ENCODE peak calls at places on chromosomes 3 and 15, in nine cellular contexts. One of them, this sample, is unnamed.

GRCh38 chr15:36589971-36590370 is 10.5 kb downstream of the CDIN1 start:
- DNase-seq in type B pancreatic cell: no peak
- DNase-seq in left ventricle myocardium inferior: no peak
- DNase-seq in neural crest cell: no peak
- DNase-seq in HFF-Myc: no peak
- DNase-seq in uterus: no peak
- DNase-seq in AG09309: no peak
- DNase-seq in lower lobe of right lung: no peak
- DNase-seq in heart left ventricle: no peak
- DNase-seq in this sample: no peak

GRCh38 chr3:4718179-4718736 is 225.1 kb downstream of the ITPR1 start:
- DNase-seq in type B pancreatic cell: no peak
- DNase-seq in left ventricle myocardium inferior: no peak
- DNase-seq in neural crest cell: no peak
- DNase-seq in HFF-Myc: no peak
- DNase-seq in uterus: no peak
- DNase-seq in AG09309: no peak
- DNase-seq in lower lobe of right lung: no peak
- DNase-seq in heart left ventricle: no peak
- DNase-seq in this sample: no peak

GRCh38 chr15:78154955-78155354 is 5.8 kb downstream of the IDH3A start:
- DNase-seq in type B pancreatic cell: no peak
- DNase-seq in left ventricle myocardium inferior: no peak
- DNase-seq in neural crest cell: no peak
- DNase-seq in HFF-Myc: no peak
- DNase-seq in uterus: no peak
- DNase-seq in AG09309: no peak
- DNase-seq in lower lobe of right lung: no peak
- DNase-seq in heart left ventricle: no peak
- DNase-seq in this sample: no peak

GRCh38 chr15:48722764-48723661 is 77.5 kb upstream of the FBN1 start:
- DNase-seq in type B pancreatic cell: no peak
- DNase-seq in left ventricle myocardium inferior: no peak
- DNase-seq in neural crest cell: no peak
- DNase-seq in HFF-Myc: peak; percentile 80
- DNase-seq in uterus: no peak
- DNase-seq in AG09309: peak; percentile 59
- DNase-seq in lower lobe of right lung: no peak
- DNase-seq in heart left ventricle: no peak
- DNase-seq in this sample: peak; percentile 30

GRCh38 chr3:53800507-53800906 is 45.7 kb downstream of the CHDH start:
- DNase-seq in type B pancreatic cell: no peak
- DNase-seq in left ventricle myocardium inferior: no peak
- DNase-seq in neural crest cell: no peak
- DNase-seq in HFF-Myc: no peak
- DNase-seq in uterus: no peak
- DNase-seq in AG09309: no peak
- DNase-seq in lower lobe of right lung: no peak
- DNase-seq in heart left ventricle: no peak
- DNase-seq in this sample: no peak

GRCh38 chr3:107633327-107634141 is 110.8 kb downstream of the BBX start:
- DNase-seq in type B pancreatic cell: no peak
- DNase-seq in left ventricle myocardium inferior: no peak
- DNase-seq in neural crest cell: no peak
- DNase-seq in HFF-Myc: no peak
- DNase-seq in uterus: no peak
- DNase-seq in AG09309: no peak
- DNase-seq in lower lobe of right lung: no peak
- DNase-seq in heart left ventricle: no peak
- DNase-seq in this sample: no peak

GRCh38 chr3:124034016-124034808 is 42.3 kb upstream of the ROPN1 start:
- DNase-seq in type B pancreatic cell: peak; percentile 73
- DNase-seq in left ventricle myocardium inferior: peak; percentile 25
- DNase-seq in neural crest cell: peak; percentile 15
- DNase-seq in HFF-Myc: no peak
- DNase-seq in uterus: peak; percentile 39
- DNase-seq in AG09309: no peak
- DNase-seq in lower lobe of right lung: peak; percentile 46
- DNase-seq in heart left ventricle: peak; percentile 44
- DNase-seq in this sample: no peak

GRCh38 chr15:67193223-67194009 is 61.0 kb downstream of the AAGAB start:
- DNase-seq in type B pancreatic cell: peak; percentile 32
- DNase-seq in left ventricle myocardium inferior: no peak
- DNase-seq in neural crest cell: no peak
- DNase-seq in HFF-Myc: no peak
- DNase-seq in uterus: peak; percentile 80
- DNase-seq in AG09309: no peak
- DNase-seq in lower lobe of right lung: no peak
- DNase-seq in heart left ventricle: peak; percentile 87
- DNase-seq in this sample: no peak

GRCh38 chr15:91311986-91312385 is 211.9 kb downstream of the SV2B start:
- DNase-seq in type B pancreatic cell: no peak
- DNase-seq in left ventricle myocardium inferior: no peak
- DNase-seq in neural crest cell: no peak
- DNase-seq in HFF-Myc: no peak
- DNase-seq in uterus: no peak
- DNase-seq in AG09309: no peak
- DNase-seq in lower lobe of right lung: no peak
- DNase-seq in heart left ventricle: no peak
- DNase-seq in this sample: no peak

GRCh38 chr15:63362196-63362595 is 19.4 kb downstream of the CA12 start:
- DNase-seq in type B pancreatic cell: no peak
- DNase-seq in left ventricle myocardium inferior: peak; percentile 63
- DNase-seq in neural crest cell: no peak
- DNase-seq in HFF-Myc: no peak
- DNase-seq in uterus: no peak
- DNase-seq in AG09309: no peak
- DNase-seq in lower lobe of right lung: no peak
- DNase-seq in heart left ventricle: peak; percentile 68
- DNase-seq in this sample: no peak

GRCh38 chr3:144683065-144683464 is 711.4 kb downstream of the DIPK2A start:
- DNase-seq in type B pancreatic cell: no peak
- DNase-seq in left ventricle myocardium inferior: no peak
- DNase-seq in neural crest cell: no peak
- DNase-seq in HFF-Myc: no peak
- DNase-seq in uterus: no peak
- DNase-seq in AG09309: no peak
- DNase-seq in lower lobe of right lung: no peak
- DNase-seq in heart left ventricle: no peak
- DNase-seq in this sample: no peak

GRCh38 chr15:41494190-41494921 is 682 bp downstream of the ITPKA start:
- DNase-seq in type B pancreatic cell: peak; percentile 71
- DNase-seq in left ventricle myocardium inferior: no peak
- DNase-seq in neural crest cell: peak; percentile 33
- DNase-seq in HFF-Myc: no peak
- DNase-seq in uterus: no peak
- DNase-seq in AG09309: no peak
- DNase-seq in lower lobe of right lung: peak; percentile 55
- DNase-seq in heart left ventricle: no peak
- DNase-seq in this sample: peak; percentile 25

GRCh38 chr15:30956216-30956803 is 35.1 kb downstream of the MTMR10 start:
- DNase-seq in type B pancreatic cell: no peak
- DNase-seq in left ventricle myocardium inferior: no peak
- DNase-seq in neural crest cell: no peak
- DNase-seq in HFF-Myc: no peak
- DNase-seq in uterus: no peak
- DNase-seq in AG09309: peak; percentile 4
- DNase-seq in lower lobe of right lung: no peak
- DNase-seq in heart left ventricle: no peak
- DNase-seq in this sample: no peak

GRCh38 chr3:48372862-48373435 is 930 bp downstream of the FBXW12 start:
- DNase-seq in type B pancreatic cell: no peak
- DNase-seq in left ventricle myocardium inferior: no peak
- DNase-seq in neural crest cell: no peak
- DNase-seq in HFF-Myc: no peak
- DNase-seq in uterus: no peak
- DNase-seq in AG09309: no peak
- DNase-seq in lower lobe of right lung: no peak
- DNase-seq in heart left ventricle: no peak
- DNase-seq in this sample: no peak

GRCh38 chr3:72380193-72380592 is 468.1 kb downstream of the SHQ1 start:
- DNase-seq in type B pancreatic cell: no peak
- DNase-seq in left ventricle myocardium inferior: no peak
- DNase-seq in neural crest cell: no peak
- DNase-seq in HFF-Myc: no peak
- DNase-seq in uterus: no peak
- DNase-seq in AG09309: no peak
- DNase-seq in lower lobe of right lung: no peak
- DNase-seq in heart left ventricle: no peak
- DNase-seq in this sample: no peak

GRCh38 chr15:38530113-38530512 is 34.5 kb downstream of the RASGRP1 start:
- DNase-seq in type B pancreatic cell: no peak
- DNase-seq in left ventricle myocardium inferior: no peak
- DNase-seq in neural crest cell: no peak
- DNase-seq in HFF-Myc: no peak
- DNase-seq in uterus: no peak
- DNase-seq in AG09309: no peak
- DNase-seq in lower lobe of right lung: no peak
- DNase-seq in heart left ventricle: no peak
- DNase-seq in this sample: no peak

DNA sequence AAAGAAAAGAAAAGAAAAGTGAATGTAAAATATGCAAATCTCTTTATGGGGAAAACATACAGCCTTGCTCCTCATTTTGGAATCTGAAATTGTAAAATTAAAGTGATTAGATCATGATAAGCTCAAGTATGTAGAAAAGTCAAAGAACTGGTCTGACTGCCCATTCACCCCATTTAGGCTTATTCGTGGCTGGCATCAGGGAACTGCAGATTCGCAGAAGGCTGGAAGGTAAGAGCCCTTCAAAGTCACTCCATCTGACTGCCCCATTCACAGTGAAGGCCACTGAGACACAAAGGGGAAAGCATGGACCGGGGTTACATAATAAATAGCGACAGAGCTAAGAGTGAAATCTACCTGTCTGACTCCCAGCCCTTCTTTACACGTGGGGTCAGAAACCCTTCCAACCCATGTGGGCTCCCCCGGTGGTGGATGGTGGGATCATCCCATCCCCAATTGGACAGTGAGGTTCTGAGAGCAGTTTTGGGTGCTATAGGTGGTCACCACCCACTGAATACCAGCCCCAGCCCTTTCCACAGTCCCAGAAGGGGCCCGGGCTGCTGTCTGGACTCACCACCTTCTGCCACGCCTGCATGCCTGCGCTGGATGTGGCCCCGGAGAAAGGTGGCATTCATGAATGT is 18.1 kb downstream of the DZIP1L start:
- DNase-seq in type B pancreatic cell: no peak
- DNase-seq in left ventricle myocardium inferior: no peak
- DNase-seq in neural crest cell: no peak
- DNase-seq in HFF-Myc: no peak
- DNase-seq in uterus: no peak
- DNase-seq in AG09309: no peak
- DNase-seq in lower lobe of right lung: no peak
- DNase-seq in heart left ventricle: no peak
- DNase-seq in this sample: peak; percentile 71
- TF ChIP-seq CTCF in type B pancreatic cell: peak; percentile 67
- TF ChIP-seq CTCF in left ventricle myocardium inferior: peak; percentile 23
- TF ChIP-seq CTCF in neural crest cell: peak; percentile 55
- TF ChIP-seq CTCF in HFF-Myc: peak; percentile 53
- TF ChIP-seq CTCF in uterus: no peak
- TF ChIP-seq CTCF in AG09309: peak; percentile 60
- TF ChIP-seq CTCF in lower lobe of right lung: no peak
- TF ChIP-seq CTCF in heart left ventricle: peak; percentile 19
- TF ChIP-seq CTCF in this sample: peak; percentile 76

DNA sequence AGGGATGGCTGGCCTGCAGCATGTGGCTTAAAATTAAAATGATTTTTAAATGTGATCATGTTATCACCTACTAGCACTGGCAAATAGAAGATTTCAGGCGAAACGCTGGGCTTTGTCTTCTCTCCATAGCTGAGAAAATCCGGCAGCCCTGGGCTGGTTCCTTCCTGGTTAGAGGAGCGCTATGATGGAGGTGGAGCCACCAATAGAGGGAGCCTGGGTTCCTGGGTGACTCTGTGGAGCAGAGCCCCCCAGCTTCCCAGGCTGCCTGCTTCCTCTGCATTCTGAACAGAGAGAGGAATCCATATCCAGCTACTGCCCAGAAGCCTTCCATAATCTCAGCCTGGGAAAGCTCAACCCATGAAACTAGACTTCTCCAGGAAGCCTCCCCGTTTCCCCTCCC is 32.6 kb upstream of the IQSEC1 start:
- DNase-seq in type B pancreatic cell: no peak
- DNase-seq in left ventricle myocardium inferior: peak; percentile 4
- DNase-seq in neural crest cell: no peak
- DNase-seq in HFF-Myc: no peak
- DNase-seq in uterus: no peak
- DNase-seq in AG09309: no peak
- DNase-seq in lower lobe of right lung: peak; percentile 32
- DNase-seq in heart left ventricle: no peak
- DNase-seq in this sample: peak; percentile 22
- TF ChIP-seq CTCF in type B pancreatic cell: no peak
- TF ChIP-seq CTCF in left ventricle myocardium inferior: no peak
- TF ChIP-seq CTCF in neural crest cell: no peak
- TF ChIP-seq CTCF in HFF-Myc: no peak
- TF ChIP-seq CTCF in uterus: no peak
- TF ChIP-seq CTCF in AG09309: no peak
- TF ChIP-seq CTCF in lower lobe of right lung: no peak
- TF ChIP-seq CTCF in heart left ventricle: no peak
- TF ChIP-seq CTCF in this sample: no peak

DNA sequence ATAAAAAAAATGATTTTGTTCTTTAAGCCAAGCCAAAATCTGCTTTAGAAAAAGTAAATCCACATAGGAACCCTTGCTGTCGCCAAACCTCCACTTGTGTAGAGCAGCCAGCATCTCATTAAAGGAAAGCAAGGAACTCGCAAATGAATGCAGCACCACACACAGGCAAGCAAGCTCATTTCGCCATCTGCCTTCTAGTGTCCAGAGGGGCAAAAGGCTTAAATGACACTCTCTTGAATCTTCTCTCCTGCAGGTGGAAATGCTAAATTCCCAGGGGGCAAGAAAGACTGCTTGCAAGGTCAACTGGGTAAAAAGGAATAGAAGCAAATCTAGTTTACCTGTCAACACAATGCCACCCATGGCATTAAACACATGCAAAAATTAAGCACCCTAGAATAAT is 2.4 kb downstream of the MB21D2 start:
- DNase-seq in type B pancreatic cell: no peak
- DNase-seq in left ventricle myocardium inferior: no peak
- DNase-seq in neural crest cell: no peak
- DNase-seq in HFF-Myc: peak; percentile 66
- DNase-seq in uterus: no peak
- DNase-seq in AG09309: peak; percentile 38
- DNase-seq in lower lobe of right lung: no peak
- DNase-seq in heart left ventricle: no peak
- DNase-seq in this sample: peak; percentile 54
- TF ChIP-seq CTCF in type B pancreatic cell: peak; percentile 32
- TF ChIP-seq CTCF in left ventricle myocardium inferior: peak; percentile 22
- TF ChIP-seq CTCF in neural crest cell: peak; percentile 40
- TF ChIP-seq CTCF in HFF-Myc: peak; percentile 35
- TF ChIP-seq CTCF in uterus: no peak
- TF ChIP-seq CTCF in AG09309: peak; percentile 41
- TF ChIP-seq CTCF in lower lobe of right lung: no peak
- TF ChIP-seq CTCF in heart left ventricle: no peak
- TF ChIP-seq CTCF in this sample: no peak

DNA sequence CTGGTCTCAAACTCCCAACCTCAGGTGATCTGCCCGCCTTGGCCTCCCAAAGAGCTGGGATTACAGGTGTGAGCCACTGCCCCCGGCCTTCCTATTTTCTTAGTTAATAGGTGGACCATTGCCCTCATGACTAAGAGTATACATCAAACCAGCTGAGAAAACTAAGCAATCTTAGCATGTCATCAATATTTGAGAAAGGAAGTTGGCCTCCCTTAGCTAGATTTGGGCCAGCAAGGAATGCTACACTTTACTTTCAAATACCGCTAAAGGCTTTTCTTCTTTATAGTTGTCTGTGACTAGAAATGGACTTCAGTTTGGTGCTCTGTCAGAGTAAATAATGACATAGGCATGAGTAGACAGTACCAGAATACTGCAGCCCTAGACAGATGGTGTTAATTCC is 199.3 kb downstream of the GAP43 start:
- DNase-seq in type B pancreatic cell: no peak
- DNase-seq in left ventricle myocardium inferior: no peak
- DNase-seq in neural crest cell: no peak
- DNase-seq in HFF-Myc: no peak
- DNase-seq in uterus: no peak
- DNase-seq in AG09309: no peak
- DNase-seq in lower lobe of right lung: no peak
- DNase-seq in heart left ventricle: no peak
- DNase-seq in this sample: no peak
- TF ChIP-seq CTCF in type B pancreatic cell: no peak
- TF ChIP-seq CTCF in left ventricle myocardium inferior: no peak
- TF ChIP-seq CTCF in neural crest cell: no peak
- TF ChIP-seq CTCF in HFF-Myc: no peak
- TF ChIP-seq CTCF in uterus: no peak
- TF ChIP-seq CTCF in AG09309: no peak
- TF ChIP-seq CTCF in lower lobe of right lung: no peak
- TF ChIP-seq CTCF in heart left ventricle: no peak
- TF ChIP-seq CTCF in this sample: no peak

This sample was measured in Calu3.